ENCODE peak calls at places on chromosomes 2 and 18, in eight cellular contexts. Z is K562, M is Peyer's patch, L is IMR-90, B is adrenal gland, X is transverse colon, H is NB4, I is A549. A is an unnamed sample.

GRCh38 chr2:19914266-19914975 is 12.6 kb upstream of the TTC32 start:
- DNase-seq in Z (no peak), M (no peak), L (no peak), B (no peak), X (no peak), H (no peak), I (no peak), A (no peak)

GRCh38 chr2:157336137-157336721 is 10.6 kb upstream of the ERMN start:
- DNase-seq in Z (peak; percentile 66), M (peak; percentile 64), L (peak; percentile 34), B (peak; percentile 20), X (peak; percentile 40), H (peak; percentile 46), I (no peak), A (peak; percentile 34)

GRCh38 chr2:38708900-38709321 is 42.2 kb downstream of the SRSF7 start:
- DNase-seq in Z (no peak), M (no peak), L (no peak), B (no peak), X (no peak), H (no peak), I (no peak), A (no peak)

GRCh38 chr2:183951636-183952035 is 646.7 kb upstream of the ZNF804A start:
- DNase-seq in Z (no peak), M (no peak), L (no peak), B (no peak), X (no peak), H (no peak), I (no peak), A (no peak)

GRCh38 chr2:240817496-240818292 is 2.3 kb downstream of the KIF1A start:
- DNase-seq in Z (no peak), M (no peak), L (no peak), B (peak; percentile 5), X (no peak), H (no peak), I (no peak), A (no peak)

GRCh38 chr2:44441200-44441599 is 79.5 kb downstream of the CAMKMT start:
- DNase-seq in Z (no peak), M (no peak), L (peak; percentile 11), B (no peak), X (no peak), H (no peak), I (no peak), A (no peak)

GRCh38 chr18:14124689-14125088 is 7.5 kb downstream of the ZNF519 start:
- DNase-seq in Z (no peak), M (no peak), L (no peak), B (no peak), X (no peak), H (no peak), I (no peak), A (no peak)

GRCh38 chr2:135563793-135564192 is 32.5 kb downstream of the R3HDM1 start:
- DNase-seq in Z (no peak), M (no peak), L (peak; percentile 54), B (peak; percentile 17), X (no peak), H (peak; percentile 41), I (no peak), A (no peak)

GRCh38 chr18:79962835-79963657 is 1.4 kb upstream of the HSBP1L1 start:
- DNase-seq in Z (no peak), M (peak; percentile 68), L (no peak), B (no peak), X (no peak), H (peak; percentile 36), I (no peak), A (no peak)

GRCh38 chr18:79962311-79962710 is 2.1 kb upstream of the HSBP1L1 start:
- DNase-seq in Z (no peak), M (no peak), L (peak; percentile 61), B (no peak), X (no peak), H (no peak), I (no peak), A (no peak)

GRCh38 chr18:79963658-79964329 is 649 bp upstream of the HSBP1L1 start:
- DNase-seq in Z (no peak), M (no peak), L (no peak), B (no peak), X (no peak), H (no peak), I (no peak), A (no peak)

GRCh38 chr18:79964330-79965118 is at the start of gene HSBP1L1:
- DNase-seq in Z (no peak), M (peak; percentile 65), L (no peak), B (peak; percentile 79), X (peak; percentile 84), H (no peak), I (peak; percentile 57), A (peak; percentile 56)

DNA sequence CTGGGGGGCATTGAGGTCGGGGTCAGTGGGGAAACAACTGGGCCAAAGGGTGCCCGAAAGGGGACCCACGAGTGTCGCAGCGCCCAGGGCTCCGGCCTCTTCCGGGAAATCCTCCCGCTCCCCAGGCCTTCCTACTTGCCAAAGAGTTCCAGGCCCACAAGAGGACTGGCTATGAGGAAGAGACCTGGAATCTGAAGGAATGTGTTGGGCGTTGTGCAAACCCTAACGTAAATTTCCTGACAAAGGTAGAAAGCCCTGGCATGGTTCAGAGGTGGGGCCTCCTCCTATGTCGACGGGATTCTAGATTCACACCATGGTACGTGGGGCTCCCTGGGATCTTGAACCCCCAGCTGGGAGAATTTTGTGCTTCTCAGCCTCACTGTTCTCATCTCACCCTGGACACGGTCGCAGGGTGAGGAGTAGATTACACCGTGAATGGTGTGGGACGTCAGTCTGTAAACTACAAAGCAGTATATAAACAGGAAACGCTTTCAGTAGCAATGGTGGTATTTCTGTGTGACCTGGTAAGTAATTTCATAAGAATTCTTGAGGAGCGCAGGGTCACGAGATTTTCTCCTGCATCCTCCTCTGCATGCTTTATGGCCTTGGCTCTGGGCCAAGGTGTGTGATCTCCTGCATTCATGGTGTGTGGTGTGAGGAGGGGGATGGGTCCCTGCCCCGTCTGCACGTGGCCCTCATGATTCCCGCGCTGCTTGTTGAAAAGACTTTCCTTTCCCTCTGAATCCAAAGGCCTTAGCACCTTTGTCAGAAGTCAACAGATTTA is 868 bp downstream of the HSBP1L1 start:
- DNase-seq in Z (no peak), M (no peak), L (peak; percentile 91), B (peak; percentile 78), X (peak; percentile 80), H (no peak), I (peak; percentile 44), A (no peak)
- TF ChIP-seq POLR2A in Z (no peak), M (peak; percentile 3), L (peak; percentile 32), B (no peak), X (peak; percentile 46), H (no peak), I (no peak), A (no peak)

GRCh38 chr18:68699043-68699442 is 15.9 kb downstream of the TMX3 start:
- DNase-seq in Z (no peak), M (no peak), L (peak; percentile 68), B (no peak), X (no peak), H (no peak), I (no peak), A (no peak)

GRCh38 chr18:68696937-68697336 is 18.0 kb downstream of the TMX3 start:
- DNase-seq in Z (no peak), M (no peak), L (no peak), B (no peak), X (no peak), H (no peak), I (no peak), A (no peak)

GRCh38 chr18:68694316-68694715 is 20.6 kb downstream of the TMX3 start:
- DNase-seq in Z (no peak), M (no peak), L (no peak), B (no peak), X (no peak), H (no peak), I (no peak), A (no peak)

GRCh38 chr18:68693091-68693815 is 21.7 kb downstream of the TMX3 start:
- DNase-seq in Z (no peak), M (no peak), L (no peak), B (no peak), X (no peak), H (no peak), I (no peak), A (no peak)
- TF ChIP-seq POLR2A in Z (no peak), M (no peak), L (no peak), B (no peak), X (no peak), H (no peak), I (no peak), A (no peak)

GRCh38 chr18:23990474-23991410 is 23.8 kb upstream of the TTC39C start:
- DNase-seq in Z (no peak), M (no peak), L (peak; percentile 46), B (no peak), X (no peak), H (no peak), I (no peak), A (no peak)

GRCh38 chr18:23994361-23994902 is 20.1 kb upstream of the TTC39C start:
- DNase-seq in Z (no peak), M (no peak), L (peak; percentile 96), B (peak; percentile 74), X (peak; percentile 30), H (no peak), I (no peak), A (peak; percentile 36)

GRCh38 chr18:23992941-23993280 is 21.6 kb upstream of the TTC39C start:
- DNase-seq in Z (no peak), M (no peak), L (no peak), B (no peak), X (no peak), H (no peak), I (no peak), A (no peak)

GRCh38 chr18:23995180-23995579 is 19.4 kb upstream of the TTC39C start:
- DNase-seq in Z (no peak), M (no peak), L (no peak), B (no peak), X (no peak), H (no peak), I (no peak), A (no peak)

DNA sequence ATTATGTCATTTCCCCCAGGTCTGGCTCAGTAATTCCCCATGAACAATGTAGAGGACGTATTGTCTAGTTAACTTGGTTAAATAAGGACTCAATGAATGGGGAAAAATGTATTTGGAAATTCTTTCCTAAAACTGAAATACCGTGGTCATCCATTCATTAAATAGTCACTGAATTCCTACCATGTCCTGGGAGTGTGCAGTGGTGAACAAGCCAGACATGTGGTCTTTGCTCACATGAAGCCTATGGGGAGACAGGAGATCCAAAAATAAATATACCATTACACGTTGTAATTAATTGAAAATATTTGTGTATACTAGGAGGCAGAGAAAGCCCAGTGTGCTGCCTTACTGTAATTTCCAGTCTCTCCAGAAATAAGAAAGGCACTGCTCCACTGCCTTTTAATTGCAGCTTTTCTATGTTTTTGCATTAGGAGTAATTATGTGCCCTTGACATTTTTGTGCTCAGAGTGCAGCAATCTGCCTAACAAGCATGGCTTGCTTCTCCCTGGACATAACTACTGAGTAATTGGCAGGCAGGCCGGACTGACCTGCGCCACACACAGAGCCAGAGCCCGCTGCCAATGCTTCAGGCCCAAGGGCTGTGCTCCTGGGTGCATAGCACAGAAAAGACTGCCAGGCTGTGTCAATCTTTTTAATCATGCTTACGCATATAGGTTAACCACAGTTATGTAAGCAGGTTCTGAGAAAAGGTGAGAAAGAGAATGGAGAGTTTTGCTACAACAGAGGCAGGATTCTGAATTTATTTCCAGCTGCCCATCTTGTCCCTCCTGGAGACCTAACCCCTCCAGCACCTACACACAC is 22.2 kb upstream of the TTC39C start:
- DNase-seq in Z (no peak), M (peak; percentile 42), L (peak; percentile 38), B (peak; percentile 89), X (no peak), H (no peak), I (no peak), A (peak; percentile 51)
- TF ChIP-seq POLR2A in Z (no peak), M (no peak), L (no peak), B (no peak), X (peak; percentile 39), H (no peak), I (no peak), A (no peak)

GRCh38 chr2:96799623-96799935 is 16.5 kb upstream of the CNNM3 start:
- DNase-seq in Z (no peak), M (no peak), L (no peak), B (no peak), X (no peak), H (no peak), I (no peak), A (no peak)

GRCh38 chr2:96801464-96802280 is 14.4 kb upstream of the CNNM3 start:
- DNase-seq in Z (no peak), M (no peak), L (no peak), B (no peak), X (no peak), H (no peak), I (no peak), A (no peak)

GRCh38 chr2:96800762-96801463 is 15.2 kb upstream of the CNNM3 start:
- DNase-seq in Z (peak; percentile 68), M (peak; percentile 83), L (peak; percentile 41), B (peak; percentile 84), X (peak; percentile 85), H (peak; percentile 58), I (peak; percentile 72), A (peak; percentile 83)

GRCh38 chr2:96798733-96799622 is 17.1 kb upstream of the CNNM3 start:
- DNase-seq in Z (no peak), M (no peak), L (no peak), B (no peak), X (no peak), H (no peak), I (no peak), A (no peak)

DNA sequence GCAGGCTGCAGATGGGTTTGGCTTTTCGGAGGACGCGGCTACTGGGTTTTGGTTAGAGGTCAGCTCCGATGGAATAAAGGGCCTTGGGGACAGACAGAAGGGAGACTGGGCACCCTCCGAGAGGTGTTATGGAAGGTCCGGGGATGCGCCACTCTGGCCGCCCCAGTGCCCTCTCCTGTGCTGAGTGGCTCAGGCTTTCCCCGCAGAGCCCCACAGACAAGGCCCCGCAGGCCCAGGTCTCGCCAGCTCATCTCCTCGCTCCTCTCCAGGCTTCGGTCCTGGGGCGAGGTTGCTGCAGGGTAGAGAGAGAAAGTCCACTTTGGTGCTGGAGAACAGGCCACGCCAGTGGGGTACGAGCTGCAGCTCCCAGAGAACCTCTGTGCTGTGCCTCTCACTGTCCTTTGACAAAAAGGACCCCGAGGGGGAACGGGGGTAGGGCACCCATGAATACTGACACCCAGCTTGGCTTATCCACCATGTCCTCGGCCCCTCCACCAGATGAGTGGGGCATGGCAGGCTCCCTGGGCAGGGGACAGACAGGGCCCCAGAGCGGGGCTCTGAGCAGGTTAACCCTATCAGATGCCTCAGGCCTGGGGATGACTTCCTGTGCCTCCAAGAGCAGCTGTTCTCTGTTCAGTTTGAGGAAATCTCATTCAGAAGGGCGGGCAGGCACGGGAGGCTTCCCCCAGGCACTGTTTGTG is 15.9 kb upstream of the CNNM3 start:
- DNase-seq in Z (no peak), M (no peak), L (no peak), B (no peak), X (no peak), H (no peak), I (no peak), A (no peak)
- TF ChIP-seq POLR2A in Z (no peak), M (no peak), L (no peak), B (no peak), X (no peak), H (no peak), I (no peak), A (no peak)